ENCODE peak calls at places on chromosome 1, in eight cellular contexts. X, F, Q, T, J, M, U and R are unnamed samples.
A peak's percentile ranks its signal among the peaks of the same experiment; 100 is the strongest.

GRCh38 chr1:31976401-31976800 is 37.3 kb upstream of the KHDRBS1 start:
- DNase-seq in X (no peak), F (no peak), Q (no peak), T (no peak), J (no peak), M (no peak), U (no peak), R (no peak)

GRCh38 chr1:50659107-50659628 is 235.9 kb upstream of the DMRTA2 start:
- DNase-seq in X (no peak), F (no peak), Q (no peak), T (no peak), J (no peak), M (no peak), U (peak; percentile 45), R (no peak)

GRCh38 chr1:157269656-157270375 is 131.6 kb upstream of the ETV3 start:
- DNase-seq in X (no peak), F (no peak), Q (no peak), T (no peak), J (no peak), M (no peak), U (no peak), R (no peak)

GRCh38 chr1:94925561-94926364 is 1.1 kb downstream of the CNN3 start:
- DNase-seq in X (peak; percentile 84), F (peak; percentile 88), Q (peak; percentile 91), T (no peak), J (peak; percentile 69), M (peak; percentile 98), U (peak; percentile 76), R (peak; percentile 87)

GRCh38 chr1:161176468-161177111 is 717 bp downstream of the B4GALT3 start:
- DNase-seq in X (no peak), F (no peak), Q (no peak), T (no peak), J (no peak), M (no peak), U (no peak), R (no peak)

GRCh38 chr1:186765446-186765845 is 63.3 kb upstream of the PLA2G4A start:
- DNase-seq in X (no peak), F (no peak), Q (no peak), T (no peak), J (no peak), M (no peak), U (no peak), R (no peak)

GRCh38 chr1:220067246-220068204 is 21.2 kb upstream of the EPRS1 start:
- DNase-seq in X (no peak), F (no peak), Q (no peak), T (no peak), J (no peak), M (no peak), U (no peak), R (no peak)

GRCh38 chr1:46423574-46424240 is 29.6 kb downstream of the FAAH start:
- DNase-seq in X (no peak), F (no peak), Q (no peak), T (no peak), J (no peak), M (no peak), U (no peak), R (no peak)

GRCh38 chr1:179217943-179218507 is 11.5 kb downstream of the ABL2 start:
- DNase-seq in X (no peak), F (no peak), Q (no peak), T (no peak), J (no peak), M (no peak), U (no peak), R (no peak)

GRCh38 chr1:219741011-219741859 is 128.3 kb upstream of the ZC3H11B start:
- DNase-seq in X (no peak), F (no peak), Q (no peak), T (no peak), J (no peak), M (no peak), U (no peak), R (no peak)

GRCh38 chr1:228940931-228941330 is 205.7 kb downstream of the RHOU start:
- DNase-seq in X (no peak), F (no peak), Q (no peak), T (no peak), J (no peak), M (no peak), U (no peak), R (no peak)

GRCh38 chr1:6638226-6638625 is 13.6 kb downstream of the THAP3 start:
- DNase-seq in X (peak; percentile 98), F (peak; percentile 94), Q (peak; percentile 91), T (peak; percentile 86), J (peak; percentile 56), M (no peak), U (peak; percentile 41), R (no peak)

GRCh38 chr1:31848381-31848897 is 32.6 kb upstream of the SPOCD1 start:
- DNase-seq in X (no peak), F (no peak), Q (peak; percentile 26), T (no peak), J (no peak), M (no peak), U (no peak), R (no peak)

GRCh38 chr1:190320952-190321351 is 156.7 kb downstream of the BRINP3 start:
- DNase-seq in X (no peak), F (no peak), Q (no peak), T (no peak), J (no peak), M (no peak), U (no peak), R (peak; percentile 20)

DNA sequence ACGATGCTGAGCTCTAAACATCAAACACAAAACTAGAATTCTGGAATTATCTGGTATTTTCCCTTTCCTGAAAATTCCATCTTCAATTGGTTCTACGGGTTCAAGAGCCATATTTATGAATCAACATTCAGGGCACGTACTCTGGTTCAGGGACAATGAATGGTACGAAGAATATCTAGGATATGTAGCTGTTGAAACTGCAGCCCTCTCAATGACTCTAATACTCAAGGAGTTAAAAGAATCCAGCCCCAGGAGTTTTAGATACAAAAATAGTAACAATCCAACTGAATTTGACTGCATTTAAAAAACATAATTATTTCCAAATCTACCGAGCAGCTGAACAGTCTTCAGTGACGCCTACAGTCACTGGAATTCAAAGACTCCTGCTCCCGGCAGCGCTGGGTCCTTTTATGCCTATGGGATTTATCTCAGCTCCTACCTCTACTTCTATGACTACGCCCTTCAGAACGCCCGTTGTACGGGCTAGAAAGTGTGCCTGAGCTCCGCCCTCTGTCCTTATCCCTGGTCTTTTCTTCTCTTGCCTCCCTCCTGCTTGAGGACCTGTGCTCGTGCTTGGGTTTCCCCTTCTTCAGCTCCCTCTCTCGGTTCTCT is 55.7 kb downstream of the WARS2 start:
- DNase-seq in X (no peak), F (no peak), Q (no peak), T (no peak), J (no peak), M (no peak), U (no peak), R (no peak)
- H3K4me3 ChIP-seq in X (peak overlapping the region; percentile 27), F (no peak overlapping the region), Q (no peak overlapping the region), T (peak overlapping the region; percentile 46), J (no peak overlapping the region), M (no peak overlapping the region), U (no peak overlapping the region), R (no peak overlapping the region)

GRCh38 chr1:3768811-3769390 is 3.6 kb upstream of the SMIM1 start:
- DNase-seq in X (no peak), F (no peak), Q (no peak), T (no peak), J (no peak), M (no peak), U (no peak), R (no peak)

GRCh38 chr1:3771108-3772026 is 1.2 kb upstream of the SMIM1 start:
- DNase-seq in X (no peak), F (no peak), Q (no peak), T (no peak), J (no peak), M (no peak), U (no peak), R (no peak)

GRCh38 chr1:3772715-3773571 is at the start of gene SMIM1:
- DNase-seq in X (no peak), F (peak; percentile 65), Q (peak; percentile 74), T (no peak), J (no peak), M (no peak), U (no peak), R (no peak)

GRCh38 chr1:3772027-3772714 is 378 bp upstream of the SMIM1 start:
- DNase-seq in X (peak; percentile 93), F (peak; percentile 83), Q (peak; percentile 97), T (peak; percentile 69), J (peak; percentile 95), M (peak; percentile 80), U (peak; percentile 94), R (peak; percentile 77)

GRCh38 chr1:3770047-3770765 is 2.3 kb upstream of the SMIM1 start:
- DNase-seq in X (no peak), F (no peak), Q (no peak), T (no peak), J (no peak), M (no peak), U (no peak), R (no peak)
- H3K27me3 ChIP-seq in X (no peaks in the 10 kb centered on the region), F (no peaks in the 10 kb centered on the region), Q (no peaks in the 10 kb centered on the region), T (no peaks in the 10 kb centered on the region), J (no peaks in the 10 kb centered on the region), M (peaks cover 15% of the 10 kb centered on the region), U (no peaks in the 10 kb centered on the region), R (no peaks in the 10 kb centered on the region)

GRCh38 chr1:115665746-115666145 is 24.0 kb downstream of the VANGL1 start:
- DNase-seq in X (no peak), F (no peak), Q (no peak), T (no peak), J (no peak), M (no peak), U (no peak), R (no peak)

GRCh38 chr1:115666702-115667101 is 24.9 kb downstream of the VANGL1 start:
- DNase-seq in X (peak; percentile 71), F (no peak), Q (peak; percentile 78), T (no peak), J (peak; percentile 69), M (no peak), U (no peak), R (no peak)

GRCh38 chr1:115668579-115668978 is 26.8 kb downstream of the VANGL1 start:
- DNase-seq in X (no peak), F (no peak), Q (no peak), T (no peak), J (no peak), M (no peak), U (no peak), R (no peak)

GRCh38 chr1:115665319-115665718 is 23.5 kb downstream of the VANGL1 start:
- DNase-seq in X (no peak), F (no peak), Q (no peak), T (no peak), J (peak; percentile 45), M (no peak), U (no peak), R (no peak)

DNA sequence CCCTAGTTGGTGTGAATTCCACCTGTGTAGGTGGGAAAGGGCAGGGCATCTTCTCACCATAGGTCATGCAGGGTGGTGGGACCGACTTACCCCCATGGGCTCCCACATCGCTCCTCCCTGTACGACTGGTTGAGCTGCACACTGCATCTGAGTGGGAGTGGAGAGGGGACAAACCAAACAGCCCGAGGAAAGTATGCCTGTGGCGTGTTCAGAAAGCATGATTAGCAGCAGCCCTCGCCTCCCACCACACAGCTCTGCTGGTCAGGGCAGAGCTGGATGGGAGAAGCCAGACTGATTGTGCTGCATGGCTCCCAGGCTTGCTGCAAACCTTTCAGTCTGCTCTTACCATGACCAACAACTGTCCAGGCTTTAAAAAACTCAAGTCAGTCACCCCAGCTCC is 24.4 kb downstream of the VANGL1 start:
- DNase-seq in X (no peak), F (no peak), Q (no peak), T (no peak), J (no peak), M (no peak), U (no peak), R (no peak)
- H3K36me3 ChIP-seq in X (peaks cover 31% of the 10 kb centered on the region), F (peaks cover 11% of the 10 kb centered on the region), Q (peaks cover 20% of the 10 kb centered on the region), T (peaks cover 8% of the 10 kb centered on the region), J (no peaks in the 10 kb centered on the region), M (peaks cover 80% of the 10 kb centered on the region), U (peaks cover 16% of the 10 kb centered on the region), R (peaks cover 80% of the 10 kb centered on the region)

GRCh38 chr1:82485591-82486369 is 685.0 kb downstream of the ADGRL2 start:
- DNase-seq in X (no peak), F (no peak), Q (peak; percentile 75), T (no peak), J (no peak), M (no peak), U (no peak), R (peak; percentile 33)
- H3K4me3 ChIP-seq in X (no peak overlapping the region), F (no peak overlapping the region), Q (no peak overlapping the region), T (no peak overlapping the region), J (no peak overlapping the region), M (no peak overlapping the region), U (no peak overlapping the region), R (no peak overlapping the region)